ENCODE peak calls at places on chromosomes 1 and 21, in nine cellular contexts. A is Caki2; I is iPS DF 19.7; Q is SK-N-SH; G is activated naive CD4-positive, alpha-beta T cell treated with anti-CD3 and anti-CD28 coated beads, Interleukin-2, amount 10 ng/mL, durations not matched to agents 7 days and 5 days; J is epithelial cell of prostate; F is iPS-NIHi11; S is occipital lobe; N is hypothalamus. C is an unnamed sample.

GRCh38 chr1:209106237-209106741 is 477.2 kb upstream of the CAMK1G start:
- DNase-seq in N (peak; percentile 40), F (peak; percentile 19), Q (peak; percentile 22), G (no peak), J (no peak), S (peak; percentile 65), A (no peak), I (no peak), C (peak; percentile 16)

GRCh38 chr1:159867322-159868064 is 5.0 kb upstream of the VSIG8 start:
- DNase-seq in F (peak; percentile 83), J (peak; percentile 34), N (no peak), G (no peak), S (no peak), A (peak; percentile 73), I (no peak), Q (no peak), C (no peak)

GRCh38 chr21:18058731-18059398 is 185.8 kb upstream of the CHODL start:
- DNase-seq in S (no peak), I (no peak), N (no peak), F (no peak), J (no peak), A (no peak), G (no peak), Q (peak; percentile 0), C (no peak)

GRCh38 chr21:41678944-41679343 is 87.9 kb downstream of the RIPK4 start:
- DNase-seq in Q (peak; percentile 61), N (peak; percentile 72), G (peak; percentile 28), J (peak; percentile 99), I (peak; percentile 93), A (peak; percentile 99), F (peak; percentile 96), S (peak; percentile 11), C (peak; percentile 40)

GRCh38 chr1:205913451-205914204 is 29.6 kb downstream of the SLC26A9 start:
- DNase-seq in S (no peak), J (no peak), F (no peak), G (no peak), I (no peak), Q (peak; percentile 5), A (peak; percentile 40), N (peak; percentile 59), C (no peak)

GRCh38 chr1:9244501-9245229 is 10.1 kb downstream of the H6PD start:
- DNase-seq in I (no peak), F (no peak), Q (no peak), J (peak; percentile 68), N (no peak), G (peak; percentile 39), A (no peak), S (no peak), C (no peak)

GRCh38 chr1:33654267-33654832 is 181.9 kb downstream of the ZSCAN20 start:
- DNase-seq in Q (peak; percentile 42), S (no peak), I (no peak), N (no peak), A (no peak), J (no peak), G (no peak), F (peak; percentile 56), C (no peak)

GRCh38 chr1:38804062-38804886 is 55.3 kb downstream of the RRAGC start:
- DNase-seq in I (no peak), G (no peak), J (no peak), F (peak; percentile 83), N (no peak), A (no peak), Q (peak; percentile 66), S (no peak), C (no peak)

GRCh38 chr1:37682334-37682987 is 9.9 kb upstream of the CDCA8 start:
- DNase-seq in F (peak; percentile 71), N (peak; percentile 26), I (no peak), G (peak; percentile 86), A (peak; percentile 47), Q (peak; percentile 63), J (no peak), S (peak; percentile 32), C (peak; percentile 11)

GRCh38 chr1:214864896-214865688 is 217.4 kb upstream of the KCNK2 start:
- DNase-seq in S (no peak), G (no peak), N (no peak), A (peak; percentile 21), F (no peak), J (no peak), Q (no peak), I (no peak), C (no peak)

GRCh38 chr1:42221952-42222606 is 57.5 kb upstream of the GUCA2A start:
- DNase-seq in J (peak; percentile 14), S (no peak), F (no peak), Q (no peak), A (peak; percentile 80), G (no peak), N (no peak), I (no peak), C (no peak)

GRCh38 chr1:205344010-205344808 is 12.5 kb downstream of the KLHDC8A start:
- DNase-seq in G (peak; percentile 64), A (no peak), N (no peak), I (no peak), F (peak; percentile 56), Q (peak; percentile 77), S (peak; percentile 30), J (no peak), C (no peak)

GRCh38 chr1:234987415-234988159 is 141.1 kb downstream of the TOMM20 start:
- DNase-seq in G (no peak), J (no peak), I (no peak), Q (no peak), A (peak; percentile 84), S (no peak), N (peak; percentile 57), F (peak; percentile 44), C (no peak)

GRCh38 chr1:108041360-108042143 is 76.6 kb upstream of the VAV3 start:
- DNase-seq in J (no peak), F (no peak), I (no peak), N (no peak), G (no peak), Q (no peak), S (no peak), A (no peak), C (no peak)

GRCh38 chr21:38726482-38726881 is 79.2 kb upstream of the ETS2 start:
- DNase-seq in A (no peak), Q (no peak), N (no peak), S (no peak), I (no peak), J (no peak), G (no peak), F (no peak), C (no peak)

GRCh38 chr1:48341221-48341620 is 118.7 kb downstream of the SLC5A9 start:
- DNase-seq in N (no peak), G (no peak), S (no peak), F (no peak), J (no peak), I (no peak), Q (no peak), A (no peak), C (no peak)

GRCh38 chr1:2234762-2235113 is 6.6 kb downstream of the SKI start:
- DNase-seq in G (peak; percentile 58), J (no peak), Q (no peak), N (peak; percentile 43), I (no peak), F (no peak), S (no peak), A (no peak), C (no peak)

GRCh38 chr1:228913649-228914048 is 178.4 kb downstream of the RHOU start:
- DNase-seq in N (no peak), J (no peak), F (no peak), S (no peak), G (no peak), I (no peak), Q (no peak), A (no peak), C (no peak)

GRCh38 chr1:33012165-33012564 is 24.5 kb downstream of the AK2 start:
- DNase-seq in Q (no peak), J (no peak), A (no peak), N (no peak), G (no peak), F (no peak), I (no peak), S (no peak), C (no peak)

GRCh38 chr1:216457356-216457755 is 34.1 kb upstream of the USH2A start:
- DNase-seq in F (peak; percentile 14), N (no peak), A (no peak), J (no peak), I (no peak), Q (no peak), S (no peak), G (no peak), C (no peak)

GRCh38 chr1:14983277-14983676 is 170.3 kb upstream of the TMEM51 start:
- DNase-seq in I (no peak), S (no peak), A (no peak), Q (no peak), G (no peak), F (no peak), J (no peak), N (no peak), C (no peak)

GRCh38 chr1:179310271-179310670 is 16.7 kb downstream of the SOAT1 start:
- DNase-seq in A (no peak), S (no peak), N (no peak), J (peak; percentile 29), G (no peak), F (no peak), Q (no peak), I (no peak), C (no peak)

GRCh38 chr1:152515454-152515823 is 1.2 kb downstream of the CRCT1 start:
- DNase-seq in N (no peak), F (no peak), J (no peak), S (no peak), I (no peak), A (no peak), G (no peak), Q (peak; percentile 37), C (no peak)

GRCh38 chr1:15390667-15391066 is 19.0 kb upstream of the EFHD2 start:
- DNase-seq in S (no peak), J (no peak), Q (no peak), N (no peak), F (no peak), I (no peak), A (no peak), G (no peak), C (no peak)